ENCODE peak calls at places on chromosomes 16 and 17, in five cellular contexts. S, O, P, M and K are unnamed samples. For H3K4me1 and H3K9me3, the result is how much of the 10 kb centered on the place peaks cover.

GRCh38 chr17:67602974-67603373 is 114.8 kb upstream of the NOL11 start:
- DNase-seq in S (no peak), O (no peak), P (peak), M (peak), K (peak)

GRCh38 chr16:66787427-66787826 is 14.0 kb downstream of the TERB1 start:
- DNase-seq in S (no peak), O (no peak), P (no peak), M (no peak), K (no peak)

GRCh38 chr17:27247071-27247957 is 46.6 kb upstream of the WSB1 start:
- DNase-seq in S (peak), O (no peak), P (no peak), M (peak), K (peak)

GRCh38 chr16:11417487-11417886 is 72.2 kb downstream of the RMI2 start:
- DNase-seq in S (no peak), O (peak), P (no peak), M (no peak), K (no peak)

GRCh38 chr17:48542956-48543853 is 1.7 kb downstream of the HOXB2 start:
- DNase-seq in S (peak), O (peak), P (peak), M (peak), K (peak)

GRCh38 chr17:78491236-78492115 is 85.7 kb downstream of the DNAH17 start:
- DNase-seq in S (no peak), O (no peak), P (no peak), M (no peak), K (no peak)

GRCh38 chr17:83079340-83079747 is at the start of gene METRNL:
- DNase-seq in S (peak), O (peak), P (peak), M (peak), K (peak)

GRCh38 chr16:84603115-84603816 is 14.6 kb downstream of the COTL1 start:
- DNase-seq in S (peak), O (peak), P (no peak), M (peak), K (peak)

GRCh38 chr17:21174719-21175118 is 39.2 kb downstream of the TMEM11 start:
- DNase-seq in S (peak), O (peak), P (no peak), M (no peak), K (peak)

GRCh38 chr16:2331199-2331931 is 9.2 kb downstream of the ABCA3 start:
- DNase-seq in S (no peak), O (no peak), P (no peak), M (no peak), K (no peak)

GRCh38 chr16:88618182-88618955 is 20.0 kb upstream of the IL17C start:
- DNase-seq in S (no peak), O (no peak), P (no peak), M (no peak), K (no peak)

GRCh38 chr17:68867759-68868516 is 87.3 kb downstream of the ABCA8 start:
- DNase-seq in S (no peak), O (no peak), P (no peak), M (no peak), K (no peak)

GRCh38 chr16:74999208-74999682 is 421 bp downstream of the ZNRF1 start:
- DNase-seq in S (peak), O (peak), P (peak), M (no peak), K (peak)

GRCh38 chr16:68072038-68072695 is 13.0 kb upstream of the NFATC3 start:
- DNase-seq in S (peak), O (peak), P (no peak), M (no peak), K (peak)

GRCh38 chr17:67865438-67865837 is 40.1 kb downstream of the BPTF start:
- DNase-seq in S (no peak), O (no peak), P (no peak), M (no peak), K (no peak)

GRCh38 chr17:40366076-40366860 is 1.7 kb upstream of the GJD3 start:
- DNase-seq in S (no peak), O (peak), P (no peak), M (no peak), K (no peak)

GRCh38 chr16:68564367-68564985 is 25.4 kb downstream of the ZFP90 start:
- DNase-seq in S (no peak), O (no peak), P (no peak), M (no peak), K (no peak)

GRCh38 chr17:28997811-28998210 is 8.0 kb downstream of the SEZ6 start:
- DNase-seq in S (no peak), O (no peak), P (no peak), M (no peak), K (no peak)

GRCh38 chr16:58508671-58509251 is 6.6 kb upstream of the SETD6 start:
- DNase-seq in S (no peak), O (peak), P (no peak), M (no peak), K (no peak)

GRCh38 chr16:64182985-64183384 is 938.9 kb downstream of the CDH11 start:
- DNase-seq in S (no peak), O (no peak), P (no peak), M (no peak), K (peak)

GRCh38 chr17:9235346-9235745 is 214.0 kb downstream of the NTN1 start:
- DNase-seq in S (peak), O (peak), P (no peak), M (no peak), K (no peak)

GRCh38 chr16:68548947-68549346 is 9.9 kb downstream of the ZFP90 start:
- DNase-seq in S (no peak), O (no peak), P (no peak), M (no peak), K (no peak)

GRCh38 chr17:71168083-71168741 is 952.6 kb upstream of the SOX9 start:
- DNase-seq in S (no peak), O (no peak), P (no peak), M (no peak), K (no peak)

GRCh38 chr16:82855471-82855870 is 228.7 kb downstream of the CDH13 start:
- DNase-seq in S (no peak), O (no peak), P (no peak), M (no peak), K (no peak)

GRCh38 chr17:7889166-7889584 is 586 bp downstream of the CHD3 start:
- DNase-seq in S (peak), O (peak), P (no peak), M (peak), K (peak)

GRCh38 chr17:43543771-43544575 is 2.2 kb downstream of the ETV4 start:
- DNase-seq in S (no peak), O (no peak), P (no peak), M (no peak), K (no peak)

GRCh38 chr16:12588510-12588909 is 215.2 kb downstream of the CPPED1 start:
- DNase-seq in S (no peak), O (no peak), P (no peak), M (no peak), K (no peak)

GRCh38 chr16:24748242-24748641 is 18.8 kb downstream of the TNRC6A start:
- DNase-seq in S (no peak), O (no peak), P (no peak), M (peak), K (peak)

GRCh38 chr16:24741862-24742261 is 12.4 kb downstream of the TNRC6A start:
- DNase-seq in S (no peak), O (no peak), P (no peak), M (no peak), K (no peak)

GRCh38 chr16:24745791-24746190 is 16.3 kb downstream of the TNRC6A start:
- DNase-seq in S (no peak), O (no peak), P (no peak), M (no peak), K (no peak)

GRCh38 chr16:24747425-24747824 is 18.0 kb downstream of the TNRC6A start:
- DNase-seq in S (no peak), O (no peak), P (no peak), M (no peak), K (no peak)
- H3K27ac ChIP-seq in S (peak), O (no peak), P (no peak), M (no peak), K (no peak)

DNA sequence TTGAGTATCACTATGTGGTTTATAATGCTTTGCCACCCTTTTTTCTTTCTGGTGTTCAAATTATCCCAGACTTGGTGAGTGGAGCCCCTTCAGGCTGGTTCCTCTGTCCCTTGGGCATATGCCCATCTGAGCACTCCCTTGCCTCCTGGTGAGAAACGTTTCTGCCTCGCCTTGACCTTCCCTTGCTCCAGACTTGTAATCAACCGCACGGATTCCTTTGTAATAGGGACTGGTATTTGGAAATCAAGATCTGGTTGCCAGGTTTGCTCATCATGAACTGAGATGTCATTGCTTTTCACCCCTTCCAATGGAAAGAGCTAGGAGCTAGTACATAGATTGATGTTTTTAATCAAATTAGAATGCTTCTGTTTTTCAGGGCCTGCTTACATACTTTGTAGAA is 43.7 kb downstream of the SEC14L1 start:
- DNase-seq in S (no peak), O (no peak), P (no peak), M (no peak), K (no peak)
- H3K4me1 ChIP-seq in S (half or more), O (under half), P (half or more), M (under half), K (half or more)

GRCh38 chr17:72876413-72876812 is 216.1 kb downstream of the SLC39A11 start:
- DNase-seq in S (no peak), O (no peak), P (no peak), M (no peak), K (no peak)

GRCh38 chr17:72883351-72883750 is 209.1 kb downstream of the SLC39A11 start:
- DNase-seq in S (no peak), O (no peak), P (no peak), M (no peak), K (no peak)

GRCh38 chr17:72878975-72879660 is 213.4 kb downstream of the SLC39A11 start:
- DNase-seq in S (no peak), O (no peak), P (no peak), M (no peak), K (no peak)

GRCh38 chr17:72877348-72877747 is 215.1 kb downstream of the SLC39A11 start:
- DNase-seq in S (no peak), O (no peak), P (no peak), M (no peak), K (no peak)

GRCh38 chr17:72879877-72880276 is 212.6 kb downstream of the SLC39A11 start:
- DNase-seq in S (no peak), O (no peak), P (no peak), M (no peak), K (no peak)
- H3K9me3 ChIP-seq in S (under half), O (under half), P (under half), M (under half), K (under half)

GRCh38 chr17:79832211-79833109 is 6.8 kb downstream of the CBX4 start:
- DNase-seq in S (no peak), O (peak), P (no peak), M (no peak), K (no peak)

GRCh38 chr17:79830763-79831366 is 8.4 kb downstream of the CBX4 start:
- DNase-seq in S (no peak), O (no peak), P (no peak), M (no peak), K (no peak)

GRCh38 chr17:79833110-79833450 is 6.2 kb downstream of the CBX4 start:
- DNase-seq in S (no peak), O (no peak), P (no peak), M (no peak), K (no peak)

GRCh38 chr17:79830303-79830702 is 8.9 kb downstream of the CBX4 start:
- DNase-seq in S (no peak), O (no peak), P (no peak), M (no peak), K (no peak)

DNA sequence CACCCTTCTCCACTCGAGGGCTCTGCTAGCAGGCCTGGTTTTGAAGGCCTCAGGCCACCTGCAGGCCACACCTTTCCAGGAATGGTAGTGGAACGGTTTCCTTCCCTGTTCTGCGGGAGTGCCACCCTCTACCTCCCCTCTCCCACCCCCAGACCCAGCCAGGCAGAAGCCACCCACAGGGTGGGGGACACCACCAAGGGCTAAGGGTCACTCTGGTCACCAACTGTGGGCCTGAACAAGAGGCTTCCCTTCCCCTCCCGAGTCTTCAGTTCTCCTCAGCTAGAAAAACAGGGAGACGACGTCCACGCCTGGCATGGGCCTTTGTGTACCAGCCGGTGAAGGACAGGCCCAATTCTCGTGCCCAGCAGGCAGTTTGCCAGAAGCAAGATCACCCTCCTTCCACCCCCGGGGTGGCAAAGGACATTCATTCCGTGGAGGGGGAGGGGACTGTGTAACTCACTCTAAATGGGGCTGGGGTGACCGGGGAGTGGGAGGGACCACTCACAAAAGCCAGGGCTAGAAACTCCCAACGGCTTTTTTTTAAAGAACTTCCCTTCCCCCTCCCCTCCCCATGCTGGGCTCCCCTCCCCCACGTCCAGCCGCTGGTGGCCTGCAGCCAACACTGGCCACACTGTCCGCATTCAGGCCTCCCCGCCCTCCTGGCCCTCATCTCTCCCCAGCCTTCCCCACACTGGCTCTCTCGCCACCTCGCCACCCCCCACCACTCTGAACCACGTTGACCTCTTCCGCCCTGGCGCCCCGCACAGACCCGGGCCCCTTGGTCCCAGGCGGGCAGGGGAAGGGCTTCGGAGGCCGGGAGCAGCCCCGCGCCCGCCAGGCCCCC is 7.7 kb downstream of the CBX4 start:
- DNase-seq in S (peak), O (peak), P (no peak), M (no peak), K (peak)
- H3K27ac ChIP-seq in S (no peak), O (no peak), P (peak), M (peak), K (peak)

DNA sequence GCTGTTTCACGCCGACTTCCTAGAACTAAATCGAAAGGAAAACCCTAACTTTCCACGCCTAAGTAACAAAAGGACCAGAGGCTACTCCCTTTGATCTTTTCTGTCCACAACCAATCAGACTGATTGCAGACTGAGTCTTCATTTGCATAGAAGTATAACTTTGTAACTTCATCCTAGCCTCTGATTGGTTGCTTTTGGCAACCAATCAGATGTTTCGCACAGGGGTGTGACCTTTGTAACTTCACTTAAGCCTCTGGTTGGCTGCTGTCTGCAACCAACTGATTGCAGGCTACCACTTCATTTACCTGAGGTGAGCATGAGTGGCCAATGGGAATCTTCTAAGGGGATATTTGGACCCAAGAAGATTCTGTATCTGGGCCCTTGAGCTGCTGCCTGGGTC is 17.4 kb upstream of the ICAM2 start:
- DNase-seq in S (no peak), O (no peak), P (no peak), M (no peak), K (no peak)
- H3K4me1 ChIP-seq in S (under half), O (under half), P (under half), M (under half), K (under half)